ENCODE peak calls at places on chromosomes 2 and 18, in nine cellular contexts. J, V, C, S, M, B, Y, N and G are unnamed samples.

GRCh38 chr2:71548589-71549485 is 95.5 kb downstream of the DYSF start:
- DNase-seq in B (peak; percentile 79), C (peak; percentile 80), Y (peak; percentile 63), S (peak; percentile 81), N (peak; percentile 83), J (peak; percentile 40), V (peak; percentile 84), M (peak; percentile 70), G (peak; percentile 77)

GRCh38 chr2:30159766-30160165 is 13.0 kb downstream of the YPEL5 start:
- DNase-seq in C (no peak), Y (no peak), J (no peak), S (no peak), M (no peak), V (no peak), B (no peak), N (no peak), G (no peak)

GRCh38 chr2:4938246-4938645 is 753.9 kb upstream of the SOX11 start:
- DNase-seq in Y (no peak), N (no peak), M (no peak), B (no peak), J (no peak), C (no peak), S (no peak), V (no peak), G (no peak)

GRCh38 chr2:24190503-24190902 is 15.7 kb downstream of the FAM228A start:
- DNase-seq in V (no peak), M (no peak), Y (no peak), S (no peak), C (no peak), J (no peak), N (no peak), B (no peak), G (no peak)

GRCh38 chr2:180625006-180625844 is 355.2 kb upstream of the UBE2E3 start:
- DNase-seq in S (peak; percentile 93), V (no peak), Y (peak; percentile 61), J (peak; percentile 29), N (no peak), M (no peak), C (no peak), B (no peak), G (peak; percentile 78)

GRCh38 chr2:108634591-108635160 is 84.6 kb upstream of the RANBP2 start:
- DNase-seq in V (no peak), C (no peak), Y (no peak), J (no peak), M (no peak), B (no peak), N (no peak), S (no peak), G (no peak)

GRCh38 chr18:21743166-21743831 is 2.7 kb downstream of the MIB1 start:
- DNase-seq in C (no peak), N (no peak), B (no peak), Y (no peak), J (no peak), V (no peak), M (no peak), S (no peak), G (no peak)

GRCh38 chr2:134206573-134206972 is 47.3 kb upstream of the MGAT5 start:
- DNase-seq in B (no peak), M (peak; percentile 32), Y (peak; percentile 30), S (peak; percentile 78), V (no peak), C (no peak), J (peak; percentile 53), N (no peak), G (peak; percentile 63)

GRCh38 chr18:75173758-75174157 is 35.2 kb downstream of the PTGR3 start:
- DNase-seq in B (no peak), M (no peak), Y (no peak), S (no peak), N (no peak), J (no peak), V (no peak), C (no peak), G (no peak)

GRCh38 chr2:40364143-40364903 is 87.6 kb downstream of the SLC8A1 start:
- DNase-seq in Y (peak; percentile 26), S (peak; percentile 48), B (no peak), J (no peak), M (no peak), V (no peak), N (no peak), C (no peak), G (peak; percentile 72)

GRCh38 chr18:7164610-7165009 is 47.0 kb upstream of the LAMA1 start:
- DNase-seq in V (no peak), Y (peak; percentile 33), S (peak; percentile 61), C (peak; percentile 34), B (no peak), N (no peak), M (no peak), J (no peak), G (no peak)

GRCh38 chr2:142290931-142291330 is 160.1 kb upstream of the LRP1B start:
- DNase-seq in J (peak; percentile 56), Y (peak; percentile 33), C (no peak), V (no peak), M (no peak), S (no peak), B (no peak), N (no peak), G (peak; percentile 49)

GRCh38 chr2:139217641-139218040 is 437.5 kb upstream of the NXPH2 start:
- DNase-seq in B (no peak), C (no peak), N (no peak), S (peak; percentile 1), J (no peak), Y (no peak), M (no peak), V (no peak), G (no peak)

GRCh38 chr2:125070726-125071505 is 1045.8 kb downstream of the CNTNAP5 start:
- DNase-seq in Y (no peak), N (no peak), S (no peak), M (no peak), C (no peak), V (no peak), B (no peak), J (no peak), G (no peak)

GRCh38 chr2:79040967-79041582 is 15.6 kb downstream of the REG3G start:
- DNase-seq in Y (peak; percentile 12), J (no peak), C (peak; percentile 50), B (no peak), S (peak; percentile 1), V (no peak), N (no peak), M (no peak), G (peak; percentile 1)

GRCh38 chr18:1057367-1057766 is 152.7 kb downstream of the ADCYAP1 start:
- DNase-seq in N (no peak), V (no peak), B (no peak), J (no peak), S (no peak), M (no peak), Y (no peak), C (no peak), G (no peak)

GRCh38 chr2:29747786-29748470 is 173.5 kb downstream of the ALK start:
- DNase-seq in V (no peak), N (no peak), B (no peak), S (peak; percentile 98), C (peak; percentile 13), Y (peak; percentile 100), J (peak; percentile 100), M (no peak), G (peak; percentile 44)

GRCh38 chr2:209864716-209865295 is 93.2 kb downstream of the UNC80 start:
- DNase-seq in B (no peak), V (peak; percentile 47), Y (no peak), C (peak; percentile 30), J (no peak), S (no peak), M (no peak), N (no peak), G (no peak)

GRCh38 chr2:232885264-232885961 is 15.3 kb downstream of the SNORC start:
- DNase-seq in N (no peak), V (peak; percentile 62), M (peak; percentile 3), B (peak; percentile 43), C (no peak), S (no peak), Y (peak; percentile 60), J (no peak), G (no peak)

GRCh38 chr18:29003194-29003593 is 826.3 kb upstream of the CDH2 start:
- DNase-seq in N (no peak), S (no peak), V (no peak), C (no peak), B (no peak), J (no peak), Y (peak; percentile 51), M (no peak), G (no peak)

DNA sequence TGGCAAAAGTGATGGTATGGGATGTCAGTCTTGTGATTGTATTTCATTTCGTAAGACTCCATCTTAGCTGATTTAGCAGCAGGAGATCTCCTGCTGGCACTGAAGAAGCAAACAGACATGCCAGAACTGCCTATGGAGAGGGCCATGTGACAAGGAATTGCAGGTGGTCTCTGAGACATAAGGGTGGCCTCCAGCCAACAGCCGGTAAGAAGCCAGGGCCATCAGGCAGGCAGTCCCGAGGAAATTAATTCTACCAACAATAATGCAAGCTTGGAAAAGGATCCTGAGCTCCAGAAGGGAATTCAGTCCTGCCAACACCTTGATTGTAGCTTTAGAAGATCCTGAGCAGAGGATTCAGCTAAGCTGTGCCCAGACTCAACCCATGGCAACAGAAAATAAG is 87.2 kb upstream of the DNAJC10 start:
- DNase-seq in V (no peak), J (no peak), Y (no peak), M (no peak), S (no peak), C (no peak), B (no peak), N (no peak), G (no peak)
- H3K4me1 ChIP-seq in V (no peaks in the 10 kb centered on the region), J (no peaks in the 10 kb centered on the region), Y (no peaks in the 10 kb centered on the region), M (no peaks in the 10 kb centered on the region), S (no peaks in the 10 kb centered on the region), C (peaks cover 24% of the 10 kb centered on the region), B (no peaks in the 10 kb centered on the region), N (no peaks in the 10 kb centered on the region), G (no peaks in the 10 kb centered on the region)

DNA sequence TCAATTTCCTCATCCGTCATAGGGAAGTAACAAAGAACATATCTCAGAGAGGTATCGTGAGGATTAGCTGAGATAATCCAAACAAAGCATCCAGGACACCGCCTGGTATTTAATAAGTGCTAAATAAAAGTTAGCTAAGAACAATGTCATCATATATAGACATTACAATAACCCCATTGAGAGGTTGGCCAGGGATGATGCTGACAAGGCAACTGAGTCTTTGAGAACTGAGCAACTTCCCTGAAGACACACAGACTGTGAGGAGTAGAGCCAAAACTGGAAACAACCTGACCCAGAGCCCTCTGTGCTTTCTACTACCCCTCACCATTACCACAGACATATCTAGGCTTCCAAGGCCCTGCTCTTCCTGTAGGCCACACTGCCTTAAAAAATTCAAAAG is 1.6 kb upstream of the DCTN1 start:
- DNase-seq in V (no peak), C (no peak), N (no peak), J (no peak), B (no peak), S (no peak), Y (no peak), M (no peak), G (no peak)
- H3K4me1 ChIP-seq in V (peaks cover 3% of the 10 kb centered on the region), C (peaks cover 29% of the 10 kb centered on the region), N (peaks cover 45% of the 10 kb centered on the region), J (peaks cover 24% of the 10 kb centered on the region), B (peaks cover 65% of the 10 kb centered on the region), S (peaks cover 54% of the 10 kb centered on the region), Y (peaks cover 5% of the 10 kb centered on the region), M (peaks cover 87% of the 10 kb centered on the region), G (peaks cover 59% of the 10 kb centered on the region)

GRCh38 chr2:110105183-110105582 is 10.4 kb downstream of the MALL start:
- DNase-seq in C (no peak), N (no peak), V (no peak), B (no peak), Y (no peak), J (no peak), M (no peak), S (no peak), G (no peak)
- H3K4me1 ChIP-seq in C (no peaks in the 10 kb centered on the region), N (peaks cover 15% of the 10 kb centered on the region), V (peaks cover 15% of the 10 kb centered on the region), B (peaks cover 61% of the 10 kb centered on the region), Y (peaks cover 86% of the 10 kb centered on the region), J (peaks cover 78% of the 10 kb centered on the region), M (peaks cover 38% of the 10 kb centered on the region), S (peaks cover 58% of the 10 kb centered on the region), G (peaks cover 35% of the 10 kb centered on the region)

GRCh38 chr18:31578126-31578525 is 13.6 kb upstream of the TTR start:
- DNase-seq in C (no peak), M (no peak), V (no peak), N (no peak), B (no peak), Y (no peak), S (no peak), J (no peak), G (no peak)
- H3K4me1 ChIP-seq in C (no peaks in the 10 kb centered on the region), M (no peaks in the 10 kb centered on the region), V (no peaks in the 10 kb centered on the region), N (no peaks in the 10 kb centered on the region), B (no peaks in the 10 kb centered on the region), Y (no peaks in the 10 kb centered on the region), S (no peaks in the 10 kb centered on the region), J (no peaks in the 10 kb centered on the region), G (peaks cover 12% of the 10 kb centered on the region)